ENCODE peak calls at places on chromosomes 4 and X, in seven cellular contexts. E is upper lobe of right lung, O is left ventricle myocardium inferior, Y is mammary epithelial cell, A is hepatocyte, U is lung, H is IMR-90. F is an unnamed sample. For H3K4me1, the result is how much of the 10 kb centered on the place peaks cover.

GRCh38 chr4:56909083-56909981 is 1.6 kb downstream of the REST start:
- DNase-seq in E (no peak), O (peak), Y (peak), A (peak), U (peak), H (peak), F (no peak)

GRCh38 chr4:28600958-28601357 is 1740.3 kb downstream of the STIM2 start:
- DNase-seq in E (no peak), O (no peak), Y (no peak), A (no peak), U (no peak), H (no peak), F (no peak)

GRCh38 chr4:26330186-26330787 is 9.5 kb downstream of the RBPJ start:
- DNase-seq in E (no peak), O (no peak), Y (peak), A (peak), U (no peak), H (peak), F (no peak)

GRCh38 chrX:39759526-39760224 is 338.1 kb downstream of the BCOR start:
- DNase-seq in E (peak), O (peak), Y (no peak), A (peak), U (no peak), H (peak), F (no peak)

GRCh38 chrX:76454456-76454927 is 27.0 kb downstream of the MAGEE1 start:
- DNase-seq in E (no peak), O (no peak), Y (peak), A (peak), U (no peak), H (peak), F (peak)

GRCh38 chr4:68369474-68369805 is 19.6 kb upstream of the YTHDC1 start:
- DNase-seq in E (no peak), O (no peak), Y (peak), A (no peak), U (no peak), H (no peak), F (no peak)

GRCh38 chr4:48851651-48852050 is 20.8 kb downstream of the OCIAD1 start:
- DNase-seq in E (no peak), O (no peak), Y (peak), A (no peak), U (no peak), H (no peak), F (no peak)

GRCh38 chrX:51435101-51435500 is 61.3 kb downstream of the NUDT11 start:
- DNase-seq in E (no peak), O (no peak), Y (no peak), A (no peak), U (no peak), H (no peak), F (no peak)

GRCh38 chr4:68175562-68176155 is 46.0 kb upstream of the TMPRSS11F start:
- DNase-seq in E (no peak), O (no peak), Y (peak), A (peak), U (no peak), H (peak), F (peak)

GRCh38 chr4:11471613-11472012 is 42.9 kb upstream of the HS3ST1 start:
- DNase-seq in E (no peak), O (no peak), Y (no peak), A (no peak), U (no peak), H (no peak), F (no peak)

GRCh38 chr4:183563874-183564273 is 59.0 kb downstream of the ING2 start:
- DNase-seq in E (no peak), O (no peak), Y (peak), A (peak), U (peak), H (peak), F (no peak)

GRCh38 chr4:14767142-14767541 is 235.1 kb upstream of the CPEB2 start:
- DNase-seq in E (no peak), O (no peak), Y (no peak), A (no peak), U (no peak), H (no peak), F (no peak)

GRCh38 chr4:3122081-3122563 is 47.6 kb downstream of the HTT start:
- DNase-seq in E (no peak), O (no peak), Y (no peak), A (peak), U (no peak), H (peak), F (no peak)

DNA sequence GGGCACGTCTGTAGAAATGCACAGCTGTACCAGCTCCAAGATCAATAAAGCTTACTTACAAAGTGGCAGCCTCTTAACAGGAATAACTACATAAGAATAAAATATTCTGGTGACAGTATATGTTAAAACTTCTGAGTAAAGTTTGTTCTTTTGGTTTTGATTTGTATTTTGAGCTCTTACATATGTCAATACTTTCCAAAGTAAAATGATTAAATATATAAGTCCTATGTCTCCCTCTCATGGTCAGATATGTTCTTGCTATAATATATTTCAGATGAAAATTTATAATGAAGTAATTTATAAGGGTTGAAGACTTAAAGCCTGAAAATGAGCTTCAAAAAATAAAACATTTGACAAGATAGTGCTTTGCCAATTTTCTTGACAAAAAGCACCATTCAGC is 254.4 kb downstream of the NPFFR2 start:
- DNase-seq in E (no peak), O (no peak), Y (peak), A (peak), U (no peak), H (peak), F (no peak)
- TF ChIP-seq CTCF in E (peak), O (no peak), Y (peak), A (peak), U (no peak), H (peak), F (peak)

GRCh38 chr4:71123951-71124350 is 130.5 kb downstream of the DCK start:
- DNase-seq in E (no peak), O (no peak), Y (no peak), A (no peak), U (no peak), H (no peak), F (no peak)

GRCh38 chr4:71130827-71131603 is 137.6 kb downstream of the DCK start:
- DNase-seq in E (no peak), O (no peak), Y (no peak), A (no peak), U (no peak), H (peak), F (no peak)

GRCh38 chr4:71120831-71121524 is 127.5 kb downstream of the DCK start:
- DNase-seq in E (no peak), O (no peak), Y (no peak), A (no peak), U (no peak), H (no peak), F (no peak)

GRCh38 chr4:71125137-71125536 is 131.7 kb downstream of the DCK start:
- DNase-seq in E (no peak), O (no peak), Y (no peak), A (no peak), U (no peak), H (no peak), F (no peak)

DNA sequence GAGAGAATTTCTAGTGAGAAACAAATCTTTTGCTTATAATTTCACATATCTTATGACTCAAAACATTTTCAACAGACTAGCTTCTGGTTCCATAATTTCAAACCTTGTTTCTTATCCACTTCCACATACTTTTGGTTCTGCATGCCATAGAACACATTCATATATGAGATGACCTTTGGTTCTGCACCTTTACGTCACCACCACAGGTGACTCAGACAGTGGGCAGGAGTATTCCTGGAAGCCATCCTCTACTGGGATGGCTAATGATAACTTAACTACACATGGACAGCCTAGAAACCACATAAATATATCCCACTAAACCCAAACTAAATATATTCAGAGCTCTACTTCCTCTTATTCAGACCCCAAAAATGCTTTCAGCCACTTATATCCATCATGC is 133.3 kb downstream of the DCK start:
- DNase-seq in E (no peak), O (no peak), Y (peak), A (peak), U (no peak), H (peak), F (no peak)
- H3K27ac ChIP-seq in E (no peak), O (no peak), Y (no peak), A (peak), U (no peak), H (no peak), F (no peak)

DNA sequence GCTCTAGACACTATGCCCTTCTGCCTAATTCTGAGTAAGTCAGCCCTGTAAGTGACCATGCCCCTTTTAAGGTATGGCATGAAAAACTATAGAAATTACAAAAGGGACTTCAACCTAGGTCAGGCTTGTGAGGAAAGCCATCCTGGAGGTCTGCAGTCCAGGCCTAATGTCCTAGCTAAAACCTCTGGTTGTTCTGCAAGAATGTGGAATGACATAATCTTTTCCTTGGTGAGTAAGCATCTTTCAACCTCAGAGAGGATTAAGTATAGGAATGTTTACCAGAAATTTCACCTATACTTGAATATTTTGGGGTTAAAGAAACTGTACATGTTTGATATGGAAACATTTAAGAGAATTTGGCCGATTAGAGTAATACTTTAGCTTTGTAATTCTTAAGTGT is 23.8 kb upstream of the HPSE start:
- DNase-seq in E (no peak), O (no peak), Y (peak), A (peak), U (no peak), H (peak), F (no peak)
- H3K4me1 ChIP-seq in E (under half), O (under half), Y (under half), A (under half), U (under half), H (under half), F (under half)

DNA sequence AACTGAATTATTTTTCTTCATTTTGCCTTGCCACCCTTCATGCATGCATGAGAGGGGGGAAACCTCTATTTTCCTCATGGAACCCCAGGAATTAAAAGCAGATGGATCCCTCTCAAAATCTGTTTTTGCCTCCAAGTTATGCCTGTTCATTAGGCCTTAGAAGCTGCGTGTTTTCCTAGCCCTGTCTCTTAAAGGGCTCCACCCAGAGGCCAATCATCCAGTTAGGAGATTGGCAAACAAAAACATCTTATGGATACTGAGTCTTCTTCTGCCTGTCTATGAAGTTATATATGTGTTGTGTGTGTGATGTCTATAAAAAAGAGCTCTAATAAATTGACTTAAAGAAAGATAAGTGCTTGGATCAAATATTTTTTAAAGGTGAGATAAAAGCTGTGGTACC is 142.9 kb downstream of the ANAPC10 start:
- DNase-seq in E (no peak), O (no peak), Y (no peak), A (no peak), U (no peak), H (no peak), F (no peak)
- TF ChIP-seq CTCF in E (no peak), O (no peak), Y (no peak), A (no peak), U (no peak), H (no peak), F (no peak)

GRCh38 chrX:66680451-66680850 is 41.6 kb upstream of the EDA2R start:
- DNase-seq in E (no peak), O (no peak), Y (peak), A (no peak), U (no peak), H (peak), F (no peak)
- H3K27ac ChIP-seq in E (no peak), O (no peak), Y (no peak), A (no peak), U (no peak), H (no peak), F (no peak)

GRCh38 chr4:113627321-113627720 is 134.2 kb downstream of the CAMK2D start:
- DNase-seq in E (no peak), O (no peak), Y (no peak), A (no peak), U (no peak), H (no peak), F (no peak)
- H3K4me1 ChIP-seq in E (under half), O (half or more), Y (under half), A (under half), U (under half), H (under half), F (under half)

DNA sequence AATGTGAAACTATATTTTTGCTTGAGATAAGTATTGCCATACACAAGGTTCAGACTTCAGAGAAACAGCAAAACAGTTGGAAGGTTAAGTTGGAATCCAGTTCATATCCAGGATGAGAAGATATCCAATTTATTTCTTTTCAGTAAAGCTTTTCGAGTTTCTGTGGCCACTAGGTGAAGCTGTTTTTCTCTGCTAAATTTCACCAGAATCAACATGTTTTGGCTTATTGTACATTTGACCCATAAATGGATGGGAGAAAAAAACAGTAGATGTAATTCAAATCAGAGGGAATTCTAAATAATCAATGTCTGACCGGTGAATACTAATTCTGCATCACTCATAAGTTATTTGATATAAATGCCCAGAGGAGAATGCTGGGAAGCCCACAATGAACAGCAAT is 9.1 kb upstream of the METTL14 start:
- DNase-seq in E (no peak), O (no peak), Y (no peak), A (no peak), U (no peak), H (no peak), F (no peak)
- TF ChIP-seq CTCF in E (no peak), O (no peak), Y (no peak), A (no peak), U (no peak), H (peak), F (no peak)

DNA sequence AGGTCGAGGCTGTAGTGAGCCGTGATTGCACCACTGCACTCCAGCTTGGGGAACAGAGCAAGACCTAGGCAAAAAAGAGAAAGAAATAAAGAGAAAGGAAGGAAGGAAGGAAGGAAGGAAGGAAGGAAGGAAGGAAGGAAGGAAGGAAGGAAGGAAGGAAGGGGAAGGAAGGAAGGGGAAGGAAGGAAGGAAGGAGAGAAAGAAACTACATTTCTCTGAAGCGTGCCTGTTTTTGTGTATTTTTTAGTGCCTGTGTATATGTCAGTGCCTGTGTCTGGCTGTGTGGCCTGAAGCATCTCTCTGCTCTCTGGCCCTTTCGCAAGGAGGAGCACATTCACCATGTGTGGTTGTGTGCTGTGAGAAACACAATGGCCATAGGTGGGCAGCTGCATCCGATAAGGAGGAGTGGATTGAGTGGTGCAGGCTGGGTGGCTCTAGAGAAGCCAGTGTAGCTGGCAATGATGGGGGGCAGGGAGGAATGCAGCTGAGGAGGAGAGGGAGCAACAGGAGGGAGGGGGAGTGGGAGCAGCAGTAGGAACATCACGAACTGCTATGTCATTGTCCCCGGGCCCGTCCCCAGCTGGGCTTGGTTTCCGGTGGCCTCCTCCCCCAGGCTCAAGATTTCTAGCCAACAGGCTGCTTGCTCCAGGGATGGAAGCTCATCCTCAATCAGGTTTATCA is 11.4 kb downstream of the SYN1 start:
- DNase-seq in E (no peak), O (no peak), Y (no peak), A (no peak), U (no peak), H (no peak), F (no peak)
- H3K27ac ChIP-seq in E (no peak), O (no peak), Y (no peak), A (no peak), U (no peak), H (no peak), F (no peak)